ENCODE peak calls at places on chromosomes 12 and 14, in four cellular contexts. F is cardiac muscle cell, M is fibroblast of pulmonary artery, L is T-helper 1 cell. P is an unnamed sample.

GRCh38 chr12:70332236-70332635 is 33.9 kb upstream of the KCNMB4 start:
- DNase-seq in M (no peak), L (no peak), F (no peak), P (no peak)

GRCh38 chr12:22088886-22089285 is 42.9 kb downstream of the CMAS start:
- DNase-seq in L (no peak), M (no peak), F (no peak), P (no peak)

GRCh38 chr14:32345311-32345771 is 16.2 kb downstream of the AKAP6 start:
- DNase-seq in F (peak), M (peak), L (no peak), P (no peak)

GRCh38 chr14:68789798-68790655 is 2.8 kb downstream of the ZFP36L1 start:
- DNase-seq in M (peak), F (peak), L (no peak), P (peak)

GRCh38 chr14:73427516-73428264 is 30.7 kb downstream of the NUMB start:
- DNase-seq in F (no peak), M (no peak), L (no peak), P (no peak)

GRCh38 chr12:91978143-91978542 is 167.5 kb downstream of the BTG1 start:
- DNase-seq in F (no peak), M (no peak), L (peak), P (peak)

GRCh38 chr14:43539210-43539609 is 967.9 kb downstream of the FSCB start:
- DNase-seq in F (peak), L (no peak), M (peak), P (no peak)

GRCh38 chr14:97380539-97380941 is 583.4 kb downstream of the VRK1 start:
- DNase-seq in L (no peak), F (no peak), M (no peak), P (no peak)

GRCh38 chr12:132866251-132866828 is 21.1 kb downstream of the CHFR start:
- DNase-seq in M (peak), L (no peak), F (peak), P (no peak)